ENCODE peak calls at places on chromosomes 2 and 18, in four cellular contexts. H is K562, E is GM12878, I is HepG2. B is an unnamed sample. For H3K4me1, the result is how much of the 10 kb centered on the place peaks cover.

GRCh38 chr2:128834203-128834602 is 515.5 kb upstream of the HS6ST1 start:
- DNase-seq in E (no peak), I (no peak), H (no peak), B (no peak)

GRCh38 chr2:204274487-204274886 is 270.8 kb upstream of the PARD3B start:
- DNase-seq in H (no peak), I (no peak), E (no peak), B (no peak)

GRCh38 chr18:596288-596881 is 403 bp upstream of the CLUL1 start:
- DNase-seq in I (peak), E (no peak), H (peak), B (peak)

GRCh38 chr18:48575301-48575657 is 36.4 kb downstream of the CTIF start:
- DNase-seq in I (no peak), H (no peak), E (no peak), B (no peak)

GRCh38 chr18:28095631-28096030 is 81.3 kb downstream of the CDH2 start:
- DNase-seq in H (no peak), I (no peak), E (no peak), B (no peak)

GRCh38 chr2:204967199-204967995 is 422.1 kb downstream of the PARD3B start:
- DNase-seq in E (no peak), I (no peak), H (no peak), B (no peak)

GRCh38 chr2:105626391-105626990 is 118.2 kb upstream of the NCK2 start:
- DNase-seq in E (no peak), I (no peak), H (no peak), B (no peak)

GRCh38 chr2:214217599-214217998 is 193.3 kb upstream of the VWC2L start:
- DNase-seq in H (no peak), E (no peak), I (no peak), B (no peak)

GRCh38 chr2:237026981-237027711 is 58.5 kb upstream of the COPS8 start:
- DNase-seq in H (peak), I (peak), E (no peak), B (peak)

GRCh38 chr18:54607213-54607934 is 16.3 kb downstream of the DYNAP start:
- DNase-seq in E (no peak), I (peak), H (peak), B (no peak)

GRCh38 chr2:240561325-240561971 is 1.3 kb downstream of the DUSP28 start:
- DNase-seq in H (no peak), E (peak), I (no peak), B (no peak)

GRCh38 chr2:156191547-156191946 is 141.0 kb downstream of the NR4A2 start:
- DNase-seq in I (no peak), H (no peak), E (no peak), B (no peak)

GRCh38 chr2:205377324-205377723 is 305.0 kb upstream of the NRP2 start:
- DNase-seq in I (no peak), H (no peak), E (no peak), B (no peak)

GRCh38 chr2:133077259-133077822 is 407.3 kb upstream of the LYPD1 start:
- DNase-seq in E (no peak), H (no peak), I (no peak), B (no peak)

GRCh38 chr18:43276471-43276870 is 819 bp downstream of the SYT4 start:
- DNase-seq in E (no peak), H (no peak), I (no peak), B (no peak)

GRCh38 chr18:70271742-70272141 is 17.1 kb upstream of the SOCS6 start:
- DNase-seq in I (no peak), E (no peak), H (no peak), B (no peak)

GRCh38 chr18:70276416-70277145 is 12.3 kb upstream of the SOCS6 start:
- DNase-seq in E (no peak), H (no peak), I (no peak), B (no peak)

DNA sequence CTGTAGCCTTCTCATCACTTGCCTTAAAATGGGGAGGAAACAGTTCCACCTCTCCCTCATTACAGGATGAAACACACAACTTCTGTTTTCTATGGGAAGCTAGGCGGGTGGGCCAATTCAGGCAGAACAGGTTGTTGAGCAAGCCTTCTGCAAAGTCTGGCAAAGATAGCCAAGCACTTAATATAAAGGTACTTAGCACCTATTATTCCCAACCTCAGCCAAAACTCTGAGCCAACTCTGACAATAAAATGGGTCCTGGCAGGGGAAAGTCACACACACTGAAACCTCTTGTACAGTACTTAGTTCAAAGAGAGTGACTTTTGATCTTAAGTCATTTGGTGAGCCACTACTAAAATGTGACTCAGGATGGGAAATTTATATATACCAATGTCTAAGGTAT is 15.8 kb upstream of the SOCS6 start:
- DNase-seq in I (no peak), E (no peak), H (no peak), B (no peak)
- TF ChIP-seq ZBTB33 in I (no peak), E (no peak), H (no peak), B (no peak)

GRCh38 chr2:160381425-160381951 is 112.1 kb downstream of the RBMS1 start:
- DNase-seq in E (no peak), I (no peak), H (no peak), B (no peak)
- H3K4me1 ChIP-seq in E (under half), I (under half), H (under half), B (under half)

DNA sequence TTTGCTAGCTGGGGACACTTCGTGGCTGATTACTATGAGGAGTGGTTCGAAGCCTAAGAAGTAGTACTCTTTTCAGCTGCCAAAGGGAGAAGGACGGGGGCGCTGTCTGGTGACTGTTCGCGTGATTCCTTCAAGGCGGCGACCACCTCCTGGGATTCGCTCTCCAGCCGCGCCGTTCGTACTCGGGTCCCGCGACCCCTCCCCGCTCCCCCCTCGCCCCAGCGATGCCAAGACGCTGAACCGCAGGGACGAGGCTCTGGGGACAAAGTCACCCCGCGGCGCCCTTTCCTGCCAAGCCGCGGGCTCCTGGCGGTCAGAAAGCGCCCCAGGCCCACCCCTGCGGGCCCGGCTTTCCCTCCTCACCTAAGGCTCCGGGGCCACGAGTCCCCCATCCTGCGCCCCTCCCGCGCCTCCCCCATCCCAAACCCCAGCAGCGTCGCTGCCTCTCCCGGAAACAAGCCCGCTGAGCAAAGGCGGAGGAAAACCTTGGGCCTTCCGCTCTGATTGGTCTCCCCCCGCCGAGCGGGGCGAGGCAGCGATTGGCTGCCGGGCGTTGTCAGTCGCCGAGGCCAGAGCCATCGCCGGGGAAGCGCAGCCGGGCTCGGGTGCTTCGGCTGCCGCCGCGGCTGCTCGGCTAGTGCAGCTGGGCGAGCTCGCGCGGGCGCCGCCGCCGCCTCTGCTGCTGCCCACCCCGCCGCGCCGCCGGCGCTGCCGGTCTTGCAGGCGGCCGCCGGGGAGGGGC is 404.3 kb downstream of the XIRP2 start:
- DNase-seq in E (no peak), I (peak), H (peak), B (peak)
- TF ChIP-seq EZH2 in E (no peak), I (no peak), H (no peak), B (no peak)

GRCh38 chr2:97869722-97870346 is 125.9 kb downstream of the TMEM131 start:
- DNase-seq in H (no peak), E (no peak), I (no peak), B (no peak)

GRCh38 chr2:97863829-97864228 is 131.9 kb downstream of the TMEM131 start:
- DNase-seq in I (no peak), E (no peak), H (no peak), B (no peak)

GRCh38 chr2:97870396-97870843 is 125.3 kb downstream of the TMEM131 start:
- DNase-seq in I (peak), E (peak), H (peak), B (peak)

GRCh38 chr2:97871096-97871780 is 124.5 kb downstream of the TMEM131 start:
- DNase-seq in H (peak), E (no peak), I (peak), B (peak)

GRCh38 chr2:97868986-97869721 is 126.6 kb downstream of the TMEM131 start:
- DNase-seq in E (no peak), H (peak), I (peak), B (peak)
- TF ChIP-seq ZBTB33 in E (no peak), H (no peak), I (no peak), B (no peak)

DNA sequence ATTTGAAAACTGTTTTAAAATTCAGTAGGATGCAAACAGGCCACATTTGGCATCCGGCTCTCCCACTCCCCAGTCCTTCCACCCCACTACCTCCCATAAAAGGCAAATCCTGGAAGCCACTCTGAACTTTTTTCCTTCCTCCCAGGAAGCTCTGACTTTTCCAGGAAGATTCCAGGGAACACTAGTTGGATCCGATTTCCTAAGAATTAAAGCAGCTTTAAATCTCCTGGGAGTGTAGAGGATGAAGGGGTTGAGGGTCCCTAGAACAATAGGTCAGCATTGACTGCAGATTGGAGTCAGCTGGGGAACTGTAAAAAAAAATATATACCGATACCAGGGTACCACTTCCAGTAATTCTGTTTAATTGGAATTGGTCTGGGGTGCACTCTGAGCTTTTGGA is 76.9 kb downstream of the CRIM1 start:
- DNase-seq in E (no peak), H (no peak), I (no peak), B (no peak)
- H3K4me1 ChIP-seq in E (under half), H (under half), I (under half), B (under half)

GRCh38 chr2:164155558-164155957 is 419.8 kb upstream of the FIGN start:
- DNase-seq in H (no peak), E (no peak), I (no peak), B (no peak)
- TF ChIP-seq EZH2 in H (no peak), E (no peak), I (no peak), B (no peak)

DNA sequence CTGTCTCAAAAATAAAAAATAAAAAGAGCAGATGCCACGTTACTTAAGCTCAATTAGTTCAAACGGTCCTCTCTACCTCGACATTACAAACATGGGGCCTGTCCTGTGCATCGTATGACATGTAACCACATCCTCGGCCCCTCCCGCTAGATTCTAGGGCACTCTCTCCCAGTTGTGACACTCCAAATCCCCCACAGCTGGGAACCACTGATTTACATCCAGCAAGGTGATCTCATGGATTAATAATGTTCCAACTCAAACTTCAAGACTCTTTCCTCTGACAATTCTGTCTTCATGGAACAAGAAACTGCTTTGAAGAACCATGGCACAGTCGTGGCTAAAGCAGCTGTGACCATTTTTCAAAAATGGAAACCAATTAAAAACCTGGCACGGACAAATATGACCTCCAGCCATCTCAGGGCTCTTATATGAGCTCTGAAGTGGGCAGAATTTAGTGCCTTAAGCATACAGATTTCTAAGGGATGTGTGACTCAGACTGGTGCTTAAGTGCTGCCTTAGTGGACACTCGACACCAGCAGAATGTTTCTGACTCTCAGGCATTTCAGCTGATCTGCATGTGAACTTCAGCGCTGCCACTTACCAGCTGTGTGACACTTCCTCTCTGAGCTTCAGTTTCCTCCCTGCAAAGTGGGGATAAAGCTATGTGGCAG is 31.7 kb upstream of the ASAP2 start:
- DNase-seq in E (no peak), I (no peak), H (no peak), B (no peak)
- TF ChIP-seq ZBTB33 in E (no peak), I (no peak), H (no peak), B (no peak)

GRCh38 chr2:68832161-68832869 is 38.9 kb downstream of the BMP10 start:
- DNase-seq in E (peak), H (peak), I (no peak), B (no peak)
- H3K4me1 ChIP-seq in E (under half), H (under half), I (under half), B (under half)

B was measured in HCT116.